ENCODE peak calls at places on chromosomes 16 and 17, in ten cellular contexts. B is sciatic nerve; C is activated CD8-positive, alpha-beta T cell treated with anti-CD3 and anti-CD28 coated beads, Interleukin-2, amount 10 ng/mL, durations not matched to agents 7 days and 5 days; A is HCT116; R is CD8-positive, alpha-beta T cell; Y is activated B cell treated with CpG ODN at 0.5 μM for 24 hours; L is activated naive CD8-positive, alpha-beta T cell treated with anti-CD3 and anti-CD28 coated beads, Interleukin-2, amount 50 U/mL, for 24 hours; Z is lower lobe of right lung; G is RWPE2; P is memory B cell. I is an unnamed sample.

GRCh38 chr16:72501739-72502653 is 330.0 kb upstream of the PMFBP1 start:
- ATAC-seq in B (peak; percentile 72), C (peak; percentile 68), A (peak; percentile 93), R (no peak), Y (peak; percentile 58), L (peak; percentile 73), Z (peak; percentile 62), G (peak; percentile 73), P (peak; percentile 43), I (peak; percentile 54)

GRCh38 chr17:75343007-75343406 is 53.8 kb upstream of the SLC25A19 start:
- ATAC-seq in B (no peak), C (no peak), A (no peak), R (no peak), Y (no peak), L (no peak), Z (no peak), G (no peak), P (no peak), I (no peak)

GRCh38 chr16:66930189-66930588 is 4.0 kb downstream of the CIAO2B start:
- ATAC-seq in B (no peak), C (no peak), A (no peak), R (no peak), Y (no peak), L (no peak), Z (no peak), G (peak; percentile 47), P (no peak), I (no peak)

GRCh38 chr16:760498-761343 is at the start of gene MSLN:
- ATAC-seq in B (no peak), C (no peak), A (peak; percentile 81), R (no peak), Y (no peak), L (no peak), Z (peak; percentile 53), G (peak; percentile 75), P (no peak), I (no peak)

GRCh38 chr17:79986441-79987186 is 49.1 kb downstream of the TBC1D16 start:
- ATAC-seq in B (peak; percentile 35), C (no peak), A (no peak), R (no peak), Y (no peak), L (no peak), Z (no peak), G (no peak), P (no peak), I (no peak)

GRCh38 chr16:544517-544916 is 15.7 kb upstream of the PRR35 start:
- ATAC-seq in B (no peak), C (no peak), A (no peak), R (no peak), Y (no peak), L (no peak), Z (no peak), G (no peak), P (no peak), I (no peak)

GRCh38 chr17:2965621-2966275 is 97.7 kb downstream of the OR1D5 start:
- ATAC-seq in B (no peak), C (no peak), A (peak; percentile 90), R (no peak), Y (no peak), L (no peak), Z (peak; percentile 92), G (peak; percentile 91), P (no peak), I (no peak)

GRCh38 chr17:35963663-35964062 is 17.6 kb downstream of the CCL16 start:
- ATAC-seq in B (no peak), C (no peak), A (no peak), R (no peak), Y (no peak), L (no peak), Z (no peak), G (no peak), P (no peak), I (no peak)

GRCh38 chr16:78211951-78212350 is 112.5 kb downstream of the WWOX start:
- ATAC-seq in B (no peak), C (no peak), A (peak; percentile 85), R (no peak), Y (no peak), L (no peak), Z (peak; percentile 92), G (peak; percentile 98), P (no peak), I (no peak)

GRCh38 chr16:49833055-49833454 is 22.9 kb downstream of the ZNF423 start:
- ATAC-seq in B (peak; percentile 77), C (no peak), A (no peak), R (no peak), Y (no peak), L (no peak), Z (peak; percentile 27), G (no peak), P (no peak), I (no peak)

GRCh38 chr17:4340914-4341615 is 25.4 kb downstream of the UBE2G1 start:
- ATAC-seq in B (no peak), C (no peak), A (no peak), R (no peak), Y (peak; percentile 54), L (no peak), Z (no peak), G (no peak), P (no peak), I (peak; percentile 63)

GRCh38 chr17:21033350-21033749 is 9.5 kb downstream of the USP22 start:
- ATAC-seq in B (no peak), C (no peak), A (no peak), R (no peak), Y (no peak), L (peak; percentile 47), Z (no peak), G (no peak), P (no peak), I (peak; percentile 27)

GRCh38 chr16:67977005-67977404 is 3.3 kb downstream of the DPEP3 start:
- ATAC-seq in B (no peak), C (no peak), A (no peak), R (no peak), Y (no peak), L (no peak), Z (peak; percentile 6), G (peak; percentile 7), P (no peak), I (no peak)

GRCh38 chr16:86444274-86445060 is 65.9 kb upstream of the FOXF1 start:
- ATAC-seq in B (no peak), C (no peak), A (no peak), R (no peak), Y (no peak), L (no peak), Z (no peak), G (peak; percentile 38), P (no peak), I (no peak)

GRCh38 chr17:34584805-34585416 is 5.5 kb downstream of the TMEM132E start:
- ATAC-seq in B (no peak), C (no peak), A (peak; percentile 63), R (peak; percentile 36), Y (no peak), L (no peak), Z (no peak), G (peak; percentile 57), P (no peak), I (no peak)

GRCh38 chr16:27346818-27347217 is 33.0 kb downstream of the IL4R start:
- ATAC-seq in B (no peak), C (no peak), A (no peak), R (no peak), Y (peak; percentile 91), L (no peak), Z (peak; percentile 57), G (no peak), P (peak; percentile 95), I (no peak)

GRCh38 chr16:78045865-78046581 is 23.7 kb downstream of the CLEC3A start:
- ATAC-seq in B (peak; percentile 76), C (peak; percentile 79), A (no peak), R (no peak), Y (no peak), L (no peak), Z (peak; percentile 96), G (peak; percentile 84), P (no peak), I (peak; percentile 23)

GRCh38 chr16:58292886-58293285 is 1.9 kb downstream of the PRSS54 start:
- ATAC-seq in B (no peak), C (no peak), A (no peak), R (no peak), Y (no peak), L (no peak), Z (no peak), G (no peak), P (no peak), I (no peak)

GRCh38 chr16:84183911-84184310 is 2.9 kb downstream of the TAF1C start:
- ATAC-seq in B (no peak), C (no peak), A (no peak), R (no peak), Y (no peak), L (no peak), Z (no peak), G (no peak), P (no peak), I (no peak)

GRCh38 chr17:73271078-73271477 is 9.4 kb upstream of the CPSF4L start:
- ATAC-seq in B (no peak), C (no peak), A (no peak), R (no peak), Y (peak; percentile 81), L (no peak), Z (no peak), G (peak; percentile 59), P (peak; percentile 100), I (no peak)

GRCh38 chr17:4045477-4045876 is 81.2 kb upstream of the ATP2A3 start:
- ATAC-seq in B (no peak), C (no peak), A (no peak), R (no peak), Y (no peak), L (no peak), Z (no peak), G (no peak), P (no peak), I (no peak)

GRCh38 chr17:32847977-32848376 is 28.9 kb downstream of the MYO1D start:
- ATAC-seq in B (no peak), C (no peak), A (no peak), R (no peak), Y (no peak), L (no peak), Z (no peak), G (no peak), P (no peak), I (no peak)

GRCh38 chr16:10862432-10862831 is 14.6 kb upstream of the CIITA start:
- ATAC-seq in B (peak; percentile 84), C (no peak), A (peak; percentile 42), R (no peak), Y (no peak), L (peak; percentile 36), Z (peak; percentile 92), G (peak; percentile 95), P (no peak), I (peak; percentile 78)

GRCh38 chr17:40373324-40373723 is 8.8 kb upstream of the GJD3 start:
- ATAC-seq in B (no peak), C (no peak), A (no peak), R (no peak), Y (no peak), L (peak; percentile 86), Z (no peak), G (peak; percentile 42), P (no peak), I (peak; percentile 96)

GRCh38 chr16:4314532-4315184 is 1.2 kb upstream of the GLIS2 start:
- ATAC-seq in B (peak; percentile 51), C (no peak), A (peak; percentile 9), R (no peak), Y (no peak), L (no peak), Z (no peak), G (no peak), P (no peak), I (no peak)

GRCh38 chr16:84826558-84826941 is 6.8 kb downstream of the CRISPLD2 start:
- ATAC-seq in B (peak; percentile 16), C (no peak), A (no peak), R (no peak), Y (no peak), L (no peak), Z (peak; percentile 35), G (no peak), P (no peak), I (no peak)

GRCh38 chr16:87461466-87461975 is 31.3 kb downstream of the ZCCHC14 start:
- ATAC-seq in B (no peak), C (no peak), A (peak; percentile 90), R (no peak), Y (peak; percentile 36), L (no peak), Z (peak; percentile 89), G (peak; percentile 85), P (peak; percentile 69), I (no peak)

GRCh38 chr17:77847211-77848085 is 111.1 kb upstream of the TNRC6C start:
- ATAC-seq in B (peak; percentile 15), C (no peak), A (no peak), R (no peak), Y (no peak), L (no peak), Z (no peak), G (no peak), P (no peak), I (no peak)